ENCODE peak calls at places on chromosomes 7 and 10, in nine cellular contexts. One of them, this sample, is unnamed.

GRCh38 chr10:133140417-133141143 is 19.4 kb upstream of the KNDC1 start:
- DNase-seq in substantia nigra: no peak
- DNase-seq in caudate nucleus: no peak
- DNase-seq in iPS-NIHi11: peak
- DNase-seq in D721Med: no peak
- DNase-seq in naive thymus-derived CD4-positive, alpha-beta T cell: no peak
- DNase-seq in lung: no peak
- DNase-seq in AG04450: no peak
- DNase-seq in stimulated activated CD8-positive, alpha-beta memory T cell treated with anti-CD3 and anti-CD28 coated beads, Interleukin-2, amount 100 ng/mL, for 48 hours: no peak
- DNase-seq in this sample: no peak

GRCh38 chr10:118585794-118586193 is 9.7 kb downstream of the PRLHR start:
- DNase-seq in substantia nigra: no peak
- DNase-seq in caudate nucleus: no peak
- DNase-seq in iPS-NIHi11: no peak
- DNase-seq in D721Med: no peak
- DNase-seq in naive thymus-derived CD4-positive, alpha-beta T cell: no peak
- DNase-seq in lung: no peak
- DNase-seq in AG04450: no peak
- DNase-seq in stimulated activated CD8-positive, alpha-beta memory T cell treated with anti-CD3 and anti-CD28 coated beads, Interleukin-2, amount 100 ng/mL, for 48 hours: no peak
- DNase-seq in this sample: no peak

GRCh38 chr10:118287076-118287806 is 54.9 kb downstream of the FAM204A start:
- DNase-seq in substantia nigra: no peak
- DNase-seq in caudate nucleus: no peak
- DNase-seq in iPS-NIHi11: no peak
- DNase-seq in D721Med: no peak
- DNase-seq in naive thymus-derived CD4-positive, alpha-beta T cell: no peak
- DNase-seq in lung: no peak
- DNase-seq in AG04450: no peak
- DNase-seq in stimulated activated CD8-positive, alpha-beta memory T cell treated with anti-CD3 and anti-CD28 coated beads, Interleukin-2, amount 100 ng/mL, for 48 hours: no peak
- DNase-seq in this sample: no peak

GRCh38 chr10:101565370-101565900 is 22.6 kb downstream of the POLL start:
- DNase-seq in substantia nigra: no peak
- DNase-seq in caudate nucleus: no peak
- DNase-seq in iPS-NIHi11: no peak
- DNase-seq in D721Med: no peak
- DNase-seq in naive thymus-derived CD4-positive, alpha-beta T cell: no peak
- DNase-seq in lung: no peak
- DNase-seq in AG04450: no peak
- DNase-seq in stimulated activated CD8-positive, alpha-beta memory T cell treated with anti-CD3 and anti-CD28 coated beads, Interleukin-2, amount 100 ng/mL, for 48 hours: no peak
- DNase-seq in this sample: no peak

GRCh38 chr10:57627642-57628178 is 640.0 kb downstream of the IPMK start:
- DNase-seq in substantia nigra: no peak
- DNase-seq in caudate nucleus: no peak
- DNase-seq in iPS-NIHi11: peak
- DNase-seq in D721Med: no peak
- DNase-seq in naive thymus-derived CD4-positive, alpha-beta T cell: no peak
- DNase-seq in lung: no peak
- DNase-seq in AG04450: no peak
- DNase-seq in stimulated activated CD8-positive, alpha-beta memory T cell treated with anti-CD3 and anti-CD28 coated beads, Interleukin-2, amount 100 ng/mL, for 48 hours: no peak
- DNase-seq in this sample: no peak

GRCh38 chr7:51376420-51377092 is 59.9 kb upstream of the COBL start:
- DNase-seq in substantia nigra: no peak
- DNase-seq in caudate nucleus: no peak
- DNase-seq in iPS-NIHi11: no peak
- DNase-seq in D721Med: no peak
- DNase-seq in naive thymus-derived CD4-positive, alpha-beta T cell: no peak
- DNase-seq in lung: no peak
- DNase-seq in AG04450: no peak
- DNase-seq in stimulated activated CD8-positive, alpha-beta memory T cell treated with anti-CD3 and anti-CD28 coated beads, Interleukin-2, amount 100 ng/mL, for 48 hours: no peak
- DNase-seq in this sample: no peak

GRCh38 chr10:15348579-15348978 is 22.5 kb downstream of the FAM171A1 start:
- DNase-seq in substantia nigra: no peak
- DNase-seq in caudate nucleus: no peak
- DNase-seq in iPS-NIHi11: no peak
- DNase-seq in D721Med: no peak
- DNase-seq in naive thymus-derived CD4-positive, alpha-beta T cell: no peak
- DNase-seq in lung: no peak
- DNase-seq in AG04450: no peak
- DNase-seq in stimulated activated CD8-positive, alpha-beta memory T cell treated with anti-CD3 and anti-CD28 coated beads, Interleukin-2, amount 100 ng/mL, for 48 hours: no peak
- DNase-seq in this sample: no peak

GRCh38 chr10:74453151-74453550 is 302.1 kb downstream of the ADK start:
- DNase-seq in substantia nigra: no peak
- DNase-seq in caudate nucleus: no peak
- DNase-seq in iPS-NIHi11: no peak
- DNase-seq in D721Med: no peak
- DNase-seq in naive thymus-derived CD4-positive, alpha-beta T cell: no peak
- DNase-seq in lung: no peak
- DNase-seq in AG04450: no peak
- DNase-seq in stimulated activated CD8-positive, alpha-beta memory T cell treated with anti-CD3 and anti-CD28 coated beads, Interleukin-2, amount 100 ng/mL, for 48 hours: no peak
- DNase-seq in this sample: no peak

GRCh38 chr10:132907901-132908620 is 34.3 kb downstream of the CFAP46 start:
- DNase-seq in substantia nigra: no peak
- DNase-seq in caudate nucleus: no peak
- DNase-seq in iPS-NIHi11: no peak
- DNase-seq in D721Med: no peak
- DNase-seq in naive thymus-derived CD4-positive, alpha-beta T cell: no peak
- DNase-seq in lung: no peak
- DNase-seq in AG04450: no peak
- DNase-seq in stimulated activated CD8-positive, alpha-beta memory T cell treated with anti-CD3 and anti-CD28 coated beads, Interleukin-2, amount 100 ng/mL, for 48 hours: no peak
- DNase-seq in this sample: no peak

GRCh38 chr7:120869700-120870099 is 11.8 kb upstream of the TSPAN12 start:
- DNase-seq in substantia nigra: no peak
- DNase-seq in caudate nucleus: no peak
- DNase-seq in iPS-NIHi11: no peak
- DNase-seq in D721Med: no peak
- DNase-seq in naive thymus-derived CD4-positive, alpha-beta T cell: no peak
- DNase-seq in lung: no peak
- DNase-seq in AG04450: no peak
- DNase-seq in stimulated activated CD8-positive, alpha-beta memory T cell treated with anti-CD3 and anti-CD28 coated beads, Interleukin-2, amount 100 ng/mL, for 48 hours: no peak
- DNase-seq in this sample: no peak

GRCh38 chr7:129781128-129781855 is 169.8 kb downstream of the NRF1 start:
- DNase-seq in substantia nigra: no peak
- DNase-seq in caudate nucleus: no peak
- DNase-seq in iPS-NIHi11: no peak
- DNase-seq in D721Med: peak
- DNase-seq in naive thymus-derived CD4-positive, alpha-beta T cell: no peak
- DNase-seq in lung: no peak
- DNase-seq in AG04450: no peak
- DNase-seq in stimulated activated CD8-positive, alpha-beta memory T cell treated with anti-CD3 and anti-CD28 coated beads, Interleukin-2, amount 100 ng/mL, for 48 hours: no peak
- DNase-seq in this sample: peak

GRCh38 chr10:123327450-123327849 is 173.2 kb downstream of the BUB3 start:
- DNase-seq in substantia nigra: no peak
- DNase-seq in caudate nucleus: no peak
- DNase-seq in iPS-NIHi11: no peak
- DNase-seq in D721Med: no peak
- DNase-seq in naive thymus-derived CD4-positive, alpha-beta T cell: no peak
- DNase-seq in lung: no peak
- DNase-seq in AG04450: no peak
- DNase-seq in stimulated activated CD8-positive, alpha-beta memory T cell treated with anti-CD3 and anti-CD28 coated beads, Interleukin-2, amount 100 ng/mL, for 48 hours: no peak
- DNase-seq in this sample: no peak

GRCh38 chr10:120949511-120950102 is 98.4 kb downstream of the WDR11 start:
- DNase-seq in substantia nigra: no peak
- DNase-seq in caudate nucleus: no peak
- DNase-seq in iPS-NIHi11: no peak
- DNase-seq in D721Med: no peak
- DNase-seq in naive thymus-derived CD4-positive, alpha-beta T cell: no peak
- DNase-seq in lung: no peak
- DNase-seq in AG04450: no peak
- DNase-seq in stimulated activated CD8-positive, alpha-beta memory T cell treated with anti-CD3 and anti-CD28 coated beads, Interleukin-2, amount 100 ng/mL, for 48 hours: no peak
- DNase-seq in this sample: no peak

GRCh38 chr7:6447589-6448210 is at the start of gene DAGLB:
- DNase-seq in substantia nigra: peak
- DNase-seq in caudate nucleus: peak
- DNase-seq in iPS-NIHi11: peak
- DNase-seq in D721Med: peak
- DNase-seq in naive thymus-derived CD4-positive, alpha-beta T cell: peak
- DNase-seq in lung: peak
- DNase-seq in AG04450: peak
- DNase-seq in stimulated activated CD8-positive, alpha-beta memory T cell treated with anti-CD3 and anti-CD28 coated beads, Interleukin-2, amount 100 ng/mL, for 48 hours: peak
- DNase-seq in this sample: peak

GRCh38 chr10:103799341-103799740 is 56.0 kb downstream of the SH3PXD2A start:
- DNase-seq in substantia nigra: no peak
- DNase-seq in caudate nucleus: no peak
- DNase-seq in iPS-NIHi11: no peak
- DNase-seq in D721Med: no peak
- DNase-seq in naive thymus-derived CD4-positive, alpha-beta T cell: no peak
- DNase-seq in lung: no peak
- DNase-seq in AG04450: no peak
- DNase-seq in stimulated activated CD8-positive, alpha-beta memory T cell treated with anti-CD3 and anti-CD28 coated beads, Interleukin-2, amount 100 ng/mL, for 48 hours: no peak
- DNase-seq in this sample: no peak